ENCODE peak calls at places on chromosomes 11 and 22, in four cellular contexts. R is IMR-90, A is GM23338, V is neural progenitor cell. M is an unnamed sample.

GRCh38 chr22:26617251-26618199 is at the start of gene CRYBB1:
- DNase-seq in R (peak), A (peak), V (peak), M (no peak)

GRCh38 chr11:6472934-6473333 is 807 bp downstream of the TRIM3 start:
- DNase-seq in R (no peak), A (peak), V (no peak), M (no peak)

GRCh38 chr11:27414644-27415043 is 51.6 kb upstream of the CCDC34 start:
- DNase-seq in R (no peak), A (no peak), V (no peak), M (no peak)

GRCh38 chr11:44611687-44612437 is 46.4 kb downstream of the CD82 start:
- DNase-seq in R (no peak), A (no peak), V (no peak), M (no peak)

GRCh38 chr22:43841742-43842141 is 20.6 kb downstream of the SULT4A1 start:
- DNase-seq in R (no peak), A (no peak), V (no peak), M (no peak)

GRCh38 chr11:13384837-13385417 is 78.1 kb downstream of the BTBD10 start:
- DNase-seq in R (peak), A (peak), V (peak), M (peak)

GRCh38 chr11:62646825-62647608 is 604 bp upstream of the GANAB start:
- DNase-seq in R (no peak), A (no peak), V (no peak), M (no peak)

GRCh38 chr11:65654375-65655349 is 8.1 kb downstream of the RELA start:
- DNase-seq in R (no peak), A (no peak), V (no peak), M (no peak)

GRCh38 chr11:114796954-114797721 is 118.8 kb downstream of the NXPE2 start:
- DNase-seq in R (no peak), A (no peak), V (no peak), M (no peak)

GRCh38 chr11:3107608-3108182 is 50.5 kb upstream of the CARS1 start:
- DNase-seq in R (no peak), A (peak), V (no peak), M (no peak)

GRCh38 chr22:48528221-48528915 is 1299.3 kb downstream of the BRD1 start:
- DNase-seq in R (no peak), A (no peak), V (no peak), M (no peak)

GRCh38 chr11:56932572-56933235 is 56.0 kb upstream of the OR5AK2 start:
- DNase-seq in R (peak), A (no peak), V (no peak), M (peak)

GRCh38 chr11:81449588-81450155 is 1284.0 kb downstream of the FAM181B start:
- DNase-seq in R (no peak), A (no peak), V (no peak), M (no peak)

GRCh38 chr11:65185869-65186341 is 4.2 kb downstream of the CAPN1 start:
- DNase-seq in R (no peak), A (peak), V (no peak), M (no peak)

GRCh38 chr22:47420211-47420610 is 657.8 kb downstream of the TBC1D22A start:
- DNase-seq in R (no peak), A (no peak), V (no peak), M (no peak)

GRCh38 chr22:19890502-19891349 is 36.1 kb upstream of the GNB1L start:
- DNase-seq in R (no peak), A (no peak), V (no peak), M (no peak)

GRCh38 chr11:20406484-20406883 is 19.0 kb downstream of the PRMT3 start:
- DNase-seq in R (no peak), A (no peak), V (no peak), M (no peak)

GRCh38 chr11:61120865-61121831 is 18.9 kb downstream of the CD5 start:
- DNase-seq in R (peak), A (no peak), V (no peak), M (no peak)

GRCh38 chr22:47257566-47257965 is 495.1 kb downstream of the TBC1D22A start:
- DNase-seq in R (no peak), A (no peak), V (no peak), M (no peak)

GRCh38 chr11:36311926-36312592 is 16.0 kb downstream of the PRR5L start:
- DNase-seq in R (peak), A (no peak), V (no peak), M (no peak)

GRCh38 chr11:44241851-44242250 is 68.1 kb downstream of the ALX4 start:
- DNase-seq in R (no peak), A (no peak), V (no peak), M (no peak)

GRCh38 chr11:504053-504993 is 2.7 kb downstream of the RNH1 start:
- DNase-seq in R (no peak), A (peak), V (no peak), M (peak)

GRCh38 chr22:29011200-29011867 is 50.3 kb downstream of the C22orf31 start:
- DNase-seq in R (no peak), A (peak), V (peak), M (no peak)

GRCh38 chr11:19263333-19263732 is 22.6 kb upstream of the E2F8 start:
- DNase-seq in R (no peak), A (no peak), V (no peak), M (no peak)

GRCh38 chr11:304915-305833 is 2.4 kb upstream of the IFITM2 start:
- DNase-seq in R (peak), A (peak), V (peak), M (peak)

GRCh38 chr11:1194231-1194976 is 28.5 kb upstream of the MUC5B start:
- DNase-seq in R (no peak), A (no peak), V (no peak), M (no peak)

GRCh38 chr11:205221-206001 is 1.8 kb downstream of the BET1L start:
- DNase-seq in R (no peak), A (no peak), V (no peak), M (no peak)

GRCh38 chr11:8777907-8778767 is 95.5 kb downstream of the RPL27A start:
- DNase-seq in R (peak), A (no peak), V (peak), M (no peak)

GRCh38 chr11:83187463-83187862 is 6.0 kb upstream of the ANKRD42 start:
- DNase-seq in R (no peak), A (no peak), V (no peak), M (no peak)

GRCh38 chr11:83185767-83186166 is 7.7 kb upstream of the ANKRD42 start:
- DNase-seq in R (no peak), A (no peak), V (no peak), M (no peak)

GRCh38 chr11:83175815-83176214 is 17.7 kb upstream of the ANKRD42 start:
- DNase-seq in R (no peak), A (no peak), V (no peak), M (no peak)

GRCh38 chr11:83181815-83182214 is 11.7 kb upstream of the ANKRD42 start:
- DNase-seq in R (no peak), A (no peak), V (no peak), M (no peak)
- TF ChIP-seq CTCF in R (no peak), A (no peak), V (no peak), M (no peak)

GRCh38 chr11:64094463-64095223 is 58.9 kb downstream of the FLRT1 start:
- DNase-seq in R (peak), A (no peak), V (peak), M (peak)
- H3K27ac ChIP-seq in R (peak), A (no peak), V (peak), M (peak)

GRCh38 chr11:96267490-96268010 is 75.4 kb downstream of the MAML2 start:
- DNase-seq in R (peak), A (no peak), V (no peak), M (no peak)
- TF ChIP-seq CTCF in R (no peak), A (no peak), V (no peak), M (no peak)

GRCh38 chr11:73316422-73316821 is 8.3 kb downstream of the ARHGEF17 start:
- DNase-seq in R (no peak), A (no peak), V (no peak), M (no peak)

GRCh38 chr11:73317803-73318202 is 9.7 kb downstream of the ARHGEF17 start:
- DNase-seq in R (no peak), A (no peak), V (no peak), M (no peak)

GRCh38 chr11:73320786-73321325 is 12.8 kb downstream of the ARHGEF17 start:
- DNase-seq in R (peak), A (no peak), V (no peak), M (no peak)

GRCh38 chr11:73317373-73317772 is 9.3 kb downstream of the ARHGEF17 start:
- DNase-seq in R (no peak), A (no peak), V (no peak), M (no peak)

GRCh38 chr11:73318501-73319011 is 10.5 kb downstream of the ARHGEF17 start:
- DNase-seq in R (no peak), A (no peak), V (no peak), M (no peak)
- H3K27ac ChIP-seq in R (peak), A (no peak), V (no peak), M (peak)

DNA sequence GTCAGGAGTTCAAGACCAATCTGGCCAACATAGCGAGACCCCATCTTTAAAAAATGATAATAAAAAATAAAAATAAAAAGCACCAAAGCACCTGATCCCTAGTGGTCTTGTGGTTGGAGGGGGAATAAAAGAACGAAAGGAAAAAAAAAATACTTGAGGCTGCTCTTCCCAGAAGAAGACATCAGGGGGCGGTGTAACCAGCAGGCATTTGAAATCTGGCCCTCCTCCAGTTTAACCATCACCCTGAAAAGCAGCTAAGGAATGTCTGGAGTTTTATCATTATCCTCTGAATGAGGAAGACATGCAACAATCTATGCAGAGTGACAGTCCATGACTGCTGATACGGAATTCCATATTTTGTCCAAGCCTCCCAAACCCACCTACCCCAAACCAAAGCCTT is 5.6 kb upstream of the KCTD17 start:
- DNase-seq in R (peak), A (peak), V (peak), M (no peak)
- TF ChIP-seq CTCF in R (peak), A (peak), V (peak), M (no peak)

DNA sequence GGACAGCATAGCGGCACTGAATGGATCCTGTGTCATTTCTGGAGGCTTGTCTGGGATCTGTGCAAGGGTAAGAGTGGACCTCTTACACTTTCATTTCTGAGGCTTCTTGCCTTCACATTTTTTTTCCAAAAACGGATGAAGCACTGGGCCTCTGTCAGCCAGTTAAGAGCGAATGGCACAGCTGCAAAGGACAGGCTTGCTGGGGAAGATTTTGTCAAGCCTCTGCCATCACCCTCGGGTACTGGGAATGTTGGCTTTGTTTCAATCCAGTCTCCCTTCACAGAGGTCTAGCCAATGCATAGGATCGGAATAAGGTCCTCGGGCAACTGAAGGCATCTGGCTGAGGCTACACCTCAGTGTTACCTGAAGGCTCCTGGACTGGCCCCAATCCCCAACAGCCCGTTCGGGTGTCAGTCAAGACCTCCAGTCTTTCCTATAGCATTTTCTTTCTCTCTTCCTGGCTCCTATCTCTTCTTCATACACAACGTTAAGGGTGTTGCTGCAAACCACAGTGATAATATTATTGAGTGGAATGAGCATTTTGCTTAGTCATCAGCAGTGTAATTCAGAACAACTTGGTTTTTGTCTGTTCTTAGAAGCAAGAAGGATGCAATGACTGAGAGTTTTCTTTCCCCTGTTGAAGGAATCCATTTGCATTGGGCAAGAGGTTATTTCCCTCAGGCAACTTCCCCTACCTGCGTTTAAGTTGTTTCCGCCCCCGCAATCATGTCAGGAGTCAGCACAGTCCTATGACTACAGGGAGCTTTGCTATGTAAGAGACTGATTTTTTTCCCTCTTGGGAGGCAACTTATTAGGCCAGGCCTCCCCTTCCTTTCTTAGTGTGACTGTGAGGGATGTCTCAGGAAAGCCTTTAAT is 22.8 kb downstream of the NPAT start:
- DNase-seq in R (peak), A (peak), V (no peak), M (peak)
- H3K27ac ChIP-seq in R (peak), A (peak), V (peak), M (peak)

GRCh38 chr22:35439365-35439717 is 39.4 kb downstream of the MCM5 start:
- DNase-seq in R (no peak), A (no peak), V (no peak), M (no peak)

GRCh38 chr22:35442471-35442870 is 42.5 kb downstream of the MCM5 start:
- DNase-seq in R (no peak), A (no peak), V (no peak), M (no peak)

GRCh38 chr22:35440129-35440528 is 40.2 kb downstream of the MCM5 start:
- DNase-seq in R (no peak), A (no peak), V (no peak), M (no peak)

GRCh38 chr22:35443338-35443737 is 43.4 kb downstream of the MCM5 start:
- DNase-seq in R (no peak), A (no peak), V (no peak), M (no peak)

GRCh38 chr22:35441489-35442100 is 41.7 kb downstream of the MCM5 start:
- DNase-seq in R (no peak), A (no peak), V (no peak), M (no peak)
- TF ChIP-seq CTCF in R (no peak), A (no peak), V (no peak), M (no peak)

GRCh38 chr11:129871914-129872313 is 23.5 kb downstream of the NFRKB start:
- DNase-seq in R (no peak), A (no peak), V (no peak), M (no peak)
- H3K27ac ChIP-seq in R (no peak), A (no peak), V (no peak), M (no peak)